ENCODE peak calls at places on chromosomes 12 and 14, in ten cellular contexts. K, B, W, O, Z, T, E, I, L and Y are unnamed samples.

GRCh38 chr12:101594700-101595099 is at the start of gene MYBPC1:
- DNase-seq in B (no peak), T (no peak), I (no peak), E (no peak), Z (peak; percentile 15), O (no peak), K (no peak), W (no peak), L (no peak), Y (no peak)

GRCh38 chr12:64733857-64734256 is 25.3 kb downstream of the GNS start:
- DNase-seq in I (peak; percentile 15), O (no peak), K (no peak), L (no peak), E (peak; percentile 95), W (no peak), T (no peak), Z (peak; percentile 28), B (no peak), Y (peak; percentile 94)

GRCh38 chr12:6792522-6793201 is 3.3 kb downstream of the CD4 start:
- DNase-seq in B (peak; percentile 88), K (no peak), O (no peak), W (peak; percentile 9), I (no peak), E (no peak), Z (no peak), T (no peak), L (no peak), Y (no peak)

GRCh38 chr14:42930058-42930457 is 1323.4 kb downstream of the LRFN5 start:
- DNase-seq in L (peak; percentile 5), K (no peak), W (no peak), B (no peak), I (peak; percentile 4), E (no peak), Z (no peak), T (no peak), O (peak; percentile 80), Y (no peak)

GRCh38 chr14:55458800-55459577 is 18.6 kb upstream of the TBPL2 start:
- DNase-seq in T (peak; percentile 65), K (no peak), W (peak; percentile 47), O (peak; percentile 29), I (peak; percentile 64), L (no peak), E (peak; percentile 95), B (no peak), Z (no peak), Y (peak; percentile 81)

GRCh38 chr12:43763769-43764168 is 5.0 kb downstream of the IRAK4 start:
- DNase-seq in W (no peak), B (no peak), I (no peak), E (no peak), O (no peak), T (no peak), L (no peak), Z (no peak), K (no peak), Y (no peak)

GRCh38 chr12:27552886-27553560 is 29.0 kb downstream of the PPFIBP1 start:
- DNase-seq in W (no peak), O (peak; percentile 28), Z (no peak), I (no peak), E (no peak), L (no peak), K (no peak), T (peak; percentile 48), B (no peak), Y (no peak)

GRCh38 chr14:69766984-69767368 is at the start of gene SRSF5:
- DNase-seq in O (peak; percentile 98), T (peak; percentile 94), Z (peak; percentile 89), K (peak; percentile 97), W (peak; percentile 97), L (peak; percentile 93), B (peak; percentile 98), E (peak; percentile 89), I (peak; percentile 97), Y (peak; percentile 95)

GRCh38 chr12:101942206-101942605 is 64.8 kb downstream of the DRAM1 start:
- DNase-seq in I (no peak), O (no peak), Z (no peak), L (no peak), B (no peak), T (no peak), W (no peak), K (no peak), E (no peak), Y (no peak)

GRCh38 chr12:124549629-124550028 is 17.8 kb downstream of the NCOR2 start:
- DNase-seq in I (no peak), B (no peak), L (no peak), K (no peak), Z (no peak), E (peak; percentile 52), O (no peak), T (no peak), W (no peak), Y (no peak)

DNA sequence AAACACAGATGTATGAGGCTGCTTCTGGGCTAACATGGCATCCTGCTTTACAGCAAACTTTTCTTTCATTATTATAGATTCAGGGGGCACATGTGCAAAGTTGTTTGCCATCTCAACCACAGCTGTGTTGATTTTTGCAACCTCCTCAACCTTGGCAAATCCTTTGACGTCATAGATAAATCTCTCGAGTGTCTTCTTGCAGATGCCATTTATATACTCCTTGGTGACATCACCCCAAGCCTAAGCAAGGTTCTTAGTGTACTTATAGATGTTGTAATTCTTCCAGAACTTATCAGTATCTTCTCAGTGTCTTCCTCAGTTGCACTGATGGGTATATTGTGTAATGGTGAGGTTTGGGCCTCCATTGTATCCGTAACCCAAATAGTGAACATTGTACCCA is 135.4 kb upstream of the RPH3A start:
- DNase-seq in L (no peak), T (no peak), Z (no peak), O (no peak), B (no peak), W (no peak), K (no peak), E (no peak), I (no peak), Y (no peak)
- TF ChIP-seq CTCF in L (no peak), T (no peak), Z (no peak), O (no peak), B (no peak), W (no peak), K (no peak), E (no peak), I (no peak), Y (no peak)

DNA sequence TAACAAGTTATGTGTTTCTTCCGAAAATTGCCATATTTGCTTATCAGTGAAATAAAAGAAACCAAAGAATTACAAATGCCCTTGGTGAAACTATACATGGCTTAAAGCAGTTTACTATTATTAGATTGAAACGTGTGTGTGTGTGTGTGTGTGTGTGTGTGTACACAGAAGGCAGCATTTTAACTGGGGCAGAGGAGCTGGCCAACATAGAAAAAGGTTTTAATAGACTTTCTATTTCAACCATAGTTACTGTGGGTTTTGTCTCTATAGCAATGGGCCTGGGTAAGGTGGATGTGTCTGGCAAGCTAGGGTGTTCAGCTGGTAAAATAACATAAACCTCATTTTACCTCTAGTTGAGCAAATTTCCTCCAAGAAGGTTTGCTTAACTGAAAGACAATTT is 6.5 kb downstream of the PRICKLE1 start:
- DNase-seq in I (no peak), K (no peak), O (no peak), W (no peak), T (no peak), Z (no peak), B (no peak), L (no peak), E (no peak), Y (no peak)
- H3K4me3 ChIP-seq in I (no peak overlapping the region), K (no peak overlapping the region), O (no peak overlapping the region), W (no peak overlapping the region), T (no peak overlapping the region), Z (no peak overlapping the region), B (no peak overlapping the region), L (no peak overlapping the region), E (no peak overlapping the region), Y (no peak overlapping the region)

GRCh38 chr14:64915797-64916196 is 1.5 kb downstream of the CHURC1 start:
- DNase-seq in E (no peak), W (no peak), Z (no peak), O (no peak), K (no peak), L (no peak), T (no peak), B (no peak), I (no peak), Y (no peak)

GRCh38 chr14:64914237-64914971 is at the start of gene CHURC1:
- DNase-seq in I (peak; percentile 98), W (peak; percentile 97), B (peak; percentile 98), T (peak; percentile 92), L (peak; percentile 97), K (peak; percentile 97), E (peak; percentile 98), O (peak; percentile 98), Z (peak; percentile 92), Y (peak; percentile 99)

GRCh38 chr14:64912256-64912655 is 2.0 kb upstream of the CHURC1 start:
- DNase-seq in E (no peak), W (no peak), T (peak; percentile 46), L (no peak), I (no peak), K (no peak), Z (no peak), B (no peak), O (no peak), Y (no peak)

GRCh38 chr14:64915025-64915424 is 770 bp downstream of the CHURC1 start:
- DNase-seq in L (no peak), T (no peak), I (no peak), K (no peak), E (no peak), O (no peak), Z (no peak), B (no peak), W (no peak), Y (no peak)

GRCh38 chr14:64910847-64911495 is 3.3 kb upstream of the CHURC1 start:
- DNase-seq in O (peak; percentile 59), L (no peak), B (no peak), W (peak; percentile 43), T (no peak), Z (peak; percentile 30), I (peak; percentile 50), K (no peak), E (peak; percentile 44), Y (peak; percentile 52)
- TF ChIP-seq CTCF in O (peak; percentile 77), L (peak; percentile 74), B (peak; percentile 28), W (peak; percentile 79), T (peak; percentile 74), Z (peak; percentile 74), I (peak; percentile 82), K (no peak), E (peak; percentile 38), Y (peak; percentile 78)

DNA sequence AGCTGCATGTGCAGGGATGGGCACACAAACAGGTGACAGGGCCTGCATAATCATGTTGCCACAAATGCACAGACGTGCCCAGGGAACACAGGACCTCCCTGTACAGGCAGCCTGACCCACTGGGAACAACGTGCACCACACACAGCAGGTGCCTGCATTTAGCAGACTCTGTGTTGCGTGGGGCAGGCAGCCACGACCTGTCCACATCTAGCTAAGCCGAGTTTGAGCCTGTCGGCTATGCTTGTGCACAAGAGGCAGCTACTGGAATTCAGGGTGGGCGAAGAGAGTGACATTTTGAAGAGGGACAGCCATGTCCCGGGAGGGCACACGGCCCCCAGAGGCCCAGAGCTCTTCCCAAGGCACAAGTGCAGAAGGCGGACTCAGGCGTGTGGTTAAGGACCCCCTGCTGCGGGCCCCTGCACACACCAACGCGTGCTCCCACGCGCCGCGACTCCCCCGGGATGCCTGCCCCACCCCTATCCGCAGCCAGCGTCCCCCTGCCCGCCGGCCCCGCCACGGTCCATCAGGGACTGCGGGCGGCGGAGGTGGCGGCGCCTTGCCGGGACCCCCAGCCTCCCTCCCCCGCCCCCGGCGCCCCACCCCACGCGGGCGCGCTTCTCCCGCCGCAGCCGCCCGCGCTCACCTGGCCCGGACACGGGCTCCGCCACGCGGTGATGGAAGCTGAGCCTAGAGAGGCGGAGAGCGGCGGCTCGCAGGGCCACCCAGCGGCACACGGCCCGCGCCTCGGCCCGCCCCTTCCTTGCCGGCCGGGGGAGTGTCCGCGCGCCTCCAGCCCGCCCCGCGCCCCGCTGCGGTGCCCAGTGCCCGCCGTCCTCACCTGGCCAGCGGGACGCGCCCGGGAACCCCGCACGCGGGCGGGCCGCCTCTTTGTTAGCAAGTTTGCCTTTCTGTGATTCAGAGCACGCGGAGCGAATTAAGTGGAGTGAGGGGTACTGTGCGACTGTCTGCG is 125.3 kb upstream of the PRMT8 start:
- DNase-seq in K (no peak), Z (peak; percentile 21), B (peak; percentile 85), W (no peak), E (peak; percentile 6), L (no peak), T (no peak), O (no peak), I (no peak), Y (peak; percentile 50)
- H3K4me3 ChIP-seq in K (no peak overlapping the region), Z (peak overlapping the region; percentile 48), B (peak overlapping the region; percentile 25), W (no peak overlapping the region), E (peak overlapping the region; percentile 14), L (no peak overlapping the region), T (no peak overlapping the region), O (no peak overlapping the region), I (no peak overlapping the region), Y (peak overlapping the region; percentile 7)